ENCODE peak calls at places on chromosomes 1 and 21, in four cellular contexts. G, Y, E and D are unnamed samples.

GRCh38 chr1:157969693-157970485 is 23.6 kb upstream of the KIRREL1 start:
- DNase-seq in G (no peak), Y (no peak), E (no peak), D (peak)

GRCh38 chr1:1434131-1434811 is 1.2 kb upstream of the VWA1 start:
- DNase-seq in G (peak), Y (peak), E (no peak), D (no peak)

GRCh38 chr1:8151647-8152046 is 125.5 kb upstream of the ERRFI1 start:
- DNase-seq in G (no peak), Y (no peak), E (no peak), D (no peak)

GRCh38 chr1:25030674-25031589 is 100.9 kb upstream of the RUNX3 start:
- DNase-seq in G (peak), Y (no peak), E (peak), D (no peak)

GRCh38 chr21:14382486-14382834 is 486 bp downstream of the HSPA13 start:
- DNase-seq in G (no peak), Y (no peak), E (no peak), D (no peak)

GRCh38 chr1:164589961-164590507 is 31.1 kb downstream of the PBX1 start:
- DNase-seq in G (no peak), Y (no peak), E (no peak), D (no peak)

GRCh38 chr1:217953922-217954321 is 322.8 kb downstream of the SPATA17 start:
- DNase-seq in G (no peak), Y (no peak), E (no peak), D (no peak)

GRCh38 chr21:44024257-44024656 is 12.1 kb downstream of the TRAPPC10 start:
- DNase-seq in G (no peak), Y (no peak), E (no peak), D (no peak)

GRCh38 chr1:156124557-156125483 is 10.3 kb downstream of the LMNA start:
- DNase-seq in G (no peak), Y (peak), E (peak), D (peak)

GRCh38 chr1:53277326-53277725 is 39.0 kb upstream of the MAGOH start:
- DNase-seq in G (no peak), Y (no peak), E (no peak), D (no peak)

GRCh38 chr1:117147856-117148588 is 26.5 kb upstream of the TRIM45 start:
- DNase-seq in G (no peak), Y (no peak), E (no peak), D (no peak)

DNA sequence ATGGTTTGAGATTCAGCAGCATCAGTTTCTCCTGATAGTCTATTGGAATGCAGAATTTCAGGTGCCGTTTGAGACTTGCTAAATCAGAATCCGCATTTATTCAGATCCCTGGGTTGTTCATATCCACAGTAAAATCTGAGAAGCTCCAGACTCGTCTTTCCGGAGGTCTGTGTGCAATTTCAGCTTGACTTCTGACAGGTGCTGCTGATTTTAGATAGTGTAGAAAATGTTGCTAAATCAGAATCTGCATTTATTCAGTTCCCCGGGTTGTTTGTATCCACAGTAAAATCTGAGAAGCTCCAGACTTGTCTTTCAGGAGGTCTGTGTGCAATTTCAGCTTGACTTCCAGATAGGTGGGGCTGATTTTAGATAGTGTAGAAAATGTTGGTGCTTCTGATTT is 113.7 kb downstream of the PAPPA2 start:
- DNase-seq in G (no peak), Y (no peak), E (no peak), D (no peak)
- TF ChIP-seq SPI1 in G (no peak), Y (no peak), E (no peak), D (no peak)

GRCh38 chr1:221794079-221794670 is 52.3 kb upstream of the DUSP10 start:
- DNase-seq in G (no peak), Y (no peak), E (peak), D (no peak)
- TF ChIP-seq SPI1 in G (no peak), Y (no peak), E (peak), D (no peak)

GRCh38 chr1:44592208-44593145 is 81.8 kb downstream of the TMEM53 start:
- DNase-seq in G (no peak), Y (no peak), E (no peak), D (no peak)
- TF ChIP-seq SPI1 in G (no peak), Y (no peak), E (no peak), D (no peak)

DNA sequence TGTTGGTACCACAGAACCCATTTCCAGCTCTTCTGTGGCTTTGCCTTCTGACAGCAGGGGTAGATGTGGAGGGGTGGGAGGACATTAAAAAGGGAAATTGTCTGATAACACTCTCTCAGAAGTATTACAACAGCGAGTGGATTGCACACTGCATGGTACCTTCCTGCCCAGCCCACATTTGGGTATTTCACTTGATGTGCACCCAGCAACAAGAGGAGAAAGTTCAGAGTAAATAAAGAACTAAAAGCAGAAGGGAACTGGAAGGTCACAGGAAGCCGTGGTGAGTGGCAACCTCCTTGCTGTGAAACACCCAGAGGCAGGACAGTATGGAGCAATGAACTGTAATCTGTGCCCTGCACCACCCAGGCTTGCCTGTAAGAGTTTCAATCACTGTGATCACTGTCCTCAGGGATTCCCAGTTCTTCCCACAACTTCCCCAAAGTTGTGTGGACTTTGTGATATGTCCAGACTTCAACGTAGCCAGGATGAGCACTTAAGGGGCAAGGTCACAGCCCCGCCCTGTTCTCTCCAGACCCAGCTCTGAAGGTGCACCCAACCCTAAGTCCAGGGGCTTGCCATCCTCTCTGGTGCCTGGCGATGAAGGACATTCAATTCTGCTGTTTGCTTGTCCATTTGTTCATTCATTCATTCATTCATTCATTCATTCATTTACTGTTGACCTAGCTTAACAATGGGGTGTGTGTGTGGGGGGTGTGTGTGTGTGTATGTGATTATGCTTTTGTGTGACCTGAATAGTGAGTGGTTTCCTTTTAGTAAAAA is 18.7 kb upstream of the F5 start:
- DNase-seq in G (no peak), Y (peak), E (peak), D (no peak)
- TF ChIP-seq SPI1 in G (no peak), Y (peak), E (no peak), D (no peak)

DNA sequence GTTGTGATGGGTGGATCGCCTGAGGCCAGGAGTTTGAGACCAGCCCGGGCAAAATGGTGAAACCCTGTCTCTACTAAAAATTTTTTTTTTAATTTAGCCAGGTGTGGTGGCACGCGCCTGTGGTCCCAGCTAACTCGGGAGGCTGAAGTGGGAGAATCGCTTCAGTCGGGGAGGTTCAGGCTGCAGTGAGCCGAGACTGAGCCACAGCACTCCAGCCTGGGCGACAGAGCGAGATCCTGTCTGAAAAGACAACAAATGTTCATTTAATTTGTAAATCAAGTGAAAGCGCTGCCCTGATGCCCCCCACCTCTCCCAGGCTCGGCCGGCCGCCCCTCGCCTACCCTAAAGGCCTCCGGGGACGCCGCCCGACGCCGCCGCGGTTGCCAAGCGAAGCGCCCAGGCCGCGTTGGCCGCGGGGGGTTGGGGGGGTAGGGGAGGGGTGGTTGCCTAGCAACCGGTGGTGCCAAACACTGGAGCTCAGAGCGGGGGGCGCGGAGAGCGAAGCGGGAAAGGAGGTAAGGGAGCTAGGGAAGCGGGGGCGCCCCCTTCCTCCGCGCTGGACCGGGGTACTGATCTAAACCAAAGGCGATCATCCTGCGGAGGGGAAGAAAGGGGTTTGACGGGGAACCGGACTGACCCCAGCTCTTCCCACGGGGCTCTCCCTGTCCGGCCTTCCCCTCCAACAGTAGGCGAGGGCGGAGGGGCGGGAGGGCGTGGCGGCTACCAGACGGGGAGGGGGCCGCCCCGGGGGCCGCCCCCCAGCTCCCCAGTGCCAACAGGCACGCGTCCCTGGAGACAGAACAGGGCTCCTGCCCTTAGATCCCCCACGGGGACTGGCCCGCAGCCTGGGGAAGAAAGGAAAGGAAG is at the start of gene TEKT2:
- DNase-seq in G (no peak), Y (no peak), E (no peak), D (no peak)
- TF ChIP-seq SPI1 in G (no peak), Y (no peak), E (no peak), D (no peak)

GRCh38 chr21:41717573-41718330 is 49.1 kb downstream of the RIPK4 start:
- DNase-seq in G (no peak), Y (no peak), E (no peak), D (no peak)

GRCh38 chr21:41722052-41723018 is 44.5 kb downstream of the RIPK4 start:
- DNase-seq in G (no peak), Y (no peak), E (no peak), D (no peak)

GRCh38 chr21:41716756-41717155 is 50.1 kb downstream of the RIPK4 start:
- DNase-seq in G (no peak), Y (no peak), E (no peak), D (no peak)

GRCh38 chr21:41719691-41720090 is 47.2 kb downstream of the RIPK4 start:
- DNase-seq in G (no peak), Y (no peak), E (no peak), D (no peak)

GRCh38 chr21:41720250-41720649 is 46.6 kb downstream of the RIPK4 start:
- DNase-seq in G (no peak), Y (no peak), E (no peak), D (no peak)
- TF ChIP-seq SPI1 in G (no peak), Y (no peak), E (no peak), D (no peak)

GRCh38 chr1:112712701-112713128 is 2.4 kb downstream of the PPM1J start:
- DNase-seq in G (no peak), Y (no peak), E (no peak), D (no peak)

GRCh38 chr1:112713466-112714312 is 1.4 kb downstream of the PPM1J start:
- DNase-seq in G (peak), Y (peak), E (no peak), D (peak)

GRCh38 chr1:112716133-112716720 is 1.1 kb upstream of the PPM1J start:
- DNase-seq in G (peak), Y (peak), E (no peak), D (peak)

GRCh38 chr1:112715264-112716053 is at the start of gene PPM1J:
- DNase-seq in G (peak), Y (peak), E (peak), D (peak)

DNA sequence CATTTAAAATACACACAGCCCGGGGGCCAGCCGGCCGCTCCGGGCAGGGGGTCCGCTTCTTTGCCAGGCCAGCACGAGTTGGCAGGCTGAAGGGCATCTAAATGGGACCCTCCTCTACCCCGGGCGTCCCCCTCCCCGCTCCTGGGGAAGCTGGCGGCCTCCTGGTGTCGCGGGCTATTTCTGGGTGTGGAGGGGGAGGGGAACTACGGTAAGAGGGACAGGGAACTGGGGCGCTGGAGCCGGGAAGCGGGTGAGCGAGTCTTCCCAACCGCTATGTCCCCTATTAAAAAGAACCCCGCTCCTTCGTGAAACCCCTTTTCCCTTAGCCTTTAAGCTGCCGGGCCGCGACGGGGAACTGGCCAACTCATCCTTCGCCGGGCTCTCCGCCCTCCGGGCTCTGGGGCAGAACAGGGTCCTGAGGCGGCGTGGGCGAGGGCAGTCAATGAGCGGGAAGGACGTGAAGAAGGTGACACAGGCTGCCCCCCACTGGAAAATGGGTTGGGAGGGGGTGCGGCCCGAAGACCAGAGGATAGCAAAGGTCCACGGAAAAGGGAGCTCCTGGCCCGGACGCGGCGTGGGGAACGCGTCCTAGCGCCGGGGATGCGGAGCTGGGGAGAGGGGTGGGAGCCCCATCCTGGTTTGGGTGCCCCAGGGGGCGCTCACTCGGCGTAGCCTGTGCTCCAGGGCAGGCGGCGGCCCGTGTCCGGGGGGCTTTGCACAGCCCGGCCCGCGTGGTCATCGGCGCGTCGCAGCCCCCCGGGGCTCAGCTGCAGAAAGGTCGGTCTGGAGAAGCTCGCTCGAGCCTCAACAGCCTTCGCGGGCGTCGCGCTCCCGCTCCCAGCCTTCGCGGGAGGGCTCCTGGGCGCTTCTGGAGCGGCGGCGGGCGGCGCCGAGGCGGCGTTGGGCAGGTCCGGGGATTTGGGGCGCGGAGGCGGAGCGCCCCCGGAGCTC is 544 bp downstream of the PPM1J start:
- DNase-seq in G (no peak), Y (no peak), E (no peak), D (peak)
- TF ChIP-seq SPI1 in G (no peak), Y (no peak), E (no peak), D (peak)